ENCODE peak calls at places on chromosomes 1 and 21, in four cellular contexts. Y is NCI-H187, U is smooth muscle cell of the brain vasculature, N is NCI-H82. D is an unnamed sample.

GRCh38 chr21:46058339-46059145 is 39.4 kb upstream of the COL6A2 start:
- DNase-seq in Y (no peak), N (no peak), U (no peak), D (no peak)

GRCh38 chr1:88683516-88683847 is 591 bp upstream of the PKN2 start:
- DNase-seq in N (peak), Y (no peak), U (no peak), D (no peak)

GRCh38 chr1:16163882-16164820 is 8.3 kb upstream of the EPHA2 start:
- DNase-seq in Y (no peak), U (no peak), N (peak), D (peak)

GRCh38 chr1:63843884-63844283 is 70.1 kb downstream of the ROR1 start:
- DNase-seq in Y (no peak), N (peak), U (no peak), D (no peak)

GRCh38 chr1:222732216-222733159 is 4.5 kb upstream of the FAM177B start:
- DNase-seq in N (no peak), Y (no peak), U (no peak), D (no peak)

GRCh38 chr21:42744520-42745445 is 91.4 kb downstream of the PDE9A start:
- DNase-seq in Y (no peak), N (no peak), U (no peak), D (no peak)

GRCh38 chr1:151352001-151352718 is 5.1 kb upstream of the RFX5 start:
- DNase-seq in U (no peak), Y (no peak), N (no peak), D (no peak)

GRCh38 chr1:167168424-167168823 is 52.3 kb upstream of the POU2F1 start:
- DNase-seq in U (no peak), N (no peak), Y (no peak), D (no peak)

GRCh38 chr1:98661544-98662353 is at the start of gene SNX7:
- DNase-seq in U (peak), Y (peak), N (peak), D (peak)

GRCh38 chr1:12407050-12407961 is 177.5 kb downstream of the VPS13D start:
- DNase-seq in N (no peak), Y (no peak), U (peak), D (no peak)

GRCh38 chr1:207978441-207978840 is 67.5 kb upstream of the CD34 start:
- DNase-seq in N (no peak), Y (no peak), U (no peak), D (no peak)

GRCh38 chr1:94481473-94481933 is 60.1 kb downstream of the F3 start:
- DNase-seq in U (peak), Y (no peak), N (peak), D (peak)

GRCh38 chr1:236113324-236114032 is 28.9 kb upstream of the GPR137B start:
- DNase-seq in N (no peak), Y (no peak), U (no peak), D (no peak)

GRCh38 chr1:219381396-219381795 is 207.7 kb downstream of the LYPLAL1 start:
- DNase-seq in Y (no peak), N (no peak), U (no peak), D (no peak)

GRCh38 chr21:42474043-42474831 is 21.8 kb downstream of the RSPH1 start:
- DNase-seq in N (peak), U (no peak), Y (no peak), D (no peak)

D was measured in retina.